ENCODE peak calls at places on chromosome 5, in nine cellular contexts. P is left lung, F is esophagus squamous epithelium, L is OCI-LY7, K is AG04450, V is fibroblast of lung, J is neural crest cell, W is MCF 10A, Q is A549. U is an unnamed sample.

GRCh38 chr5:37738057-37738691 is 101.7 kb downstream of the GDNF start:
- DNase-seq in P (no peak), F (no peak), L (no peak), K (peak), V (peak), J (no peak), W (peak), Q (no peak), U (peak)

GRCh38 chr5:168637793-168638192 is 58.6 kb upstream of the PANK3 start:
- DNase-seq in P (no peak), F (no peak), L (no peak), K (no peak), V (no peak), J (no peak), W (no peak), Q (no peak), U (no peak)

GRCh38 chr5:116864157-116864837 is 289.7 kb upstream of the SEMA6A start:
- DNase-seq in P (no peak), F (no peak), L (no peak), K (no peak), V (no peak), J (no peak), W (no peak), Q (no peak), U (no peak)

GRCh38 chr5:60370508-60370907 is 329.5 kb downstream of the DEPDC1B start:
- DNase-seq in P (no peak), F (no peak), L (no peak), K (no peak), V (no peak), J (no peak), W (no peak), Q (no peak), U (no peak)

GRCh38 chr5:100595152-100595811 is 60.1 kb downstream of the FAM174A start:
- DNase-seq in P (no peak), F (no peak), L (no peak), K (peak), V (peak), J (no peak), W (peak), Q (peak), U (peak)

GRCh38 chr5:149500922-149501582 is 50.2 kb downstream of the CSNK1A1 start:
- DNase-seq in P (no peak), F (no peak), L (no peak), K (peak), V (peak), J (no peak), W (no peak), Q (no peak), U (no peak)

GRCh38 chr5:1319436-1320343 is 24.8 kb upstream of the TERT start:
- DNase-seq in P (peak), F (no peak), L (no peak), K (no peak), V (no peak), J (no peak), W (no peak), Q (no peak), U (no peak)

GRCh38 chr5:52776116-52776515 is 11.6 kb upstream of the ITGA1 start:
- DNase-seq in P (no peak), F (no peak), L (no peak), K (no peak), V (no peak), J (no peak), W (no peak), Q (no peak), U (no peak)

GRCh38 chr5:104774372-104774771 is 1211.8 kb upstream of the NUDT12 start:
- DNase-seq in P (peak), F (no peak), L (no peak), K (no peak), V (no peak), J (no peak), W (no peak), Q (no peak), U (no peak)

GRCh38 chr5:65825388-65826328 is 100.7 kb upstream of the ERBIN start:
- DNase-seq in P (no peak), F (no peak), L (peak), K (no peak), V (no peak), J (no peak), W (no peak), Q (no peak), U (no peak)

GRCh38 chr5:94544031-94544650 is 74.3 kb downstream of the KIAA0825 start:
- DNase-seq in P (no peak), F (no peak), L (no peak), K (no peak), V (peak), J (no peak), W (no peak), Q (no peak), U (no peak)

GRCh38 chr5:179258922-179259730 is 86.1 kb downstream of the ADAMTS2 start:
- DNase-seq in P (peak), F (no peak), L (no peak), K (no peak), V (peak), J (no peak), W (peak), Q (no peak), U (no peak)

GRCh38 chr5:33330992-33331391 is 109.8 kb upstream of the TARS1 start:
- DNase-seq in P (no peak), F (no peak), L (no peak), K (no peak), V (no peak), J (no peak), W (no peak), Q (no peak), U (peak)

GRCh38 chr5:75337366-75338021 is 474 bp downstream of the HMGCR start:
- DNase-seq in P (peak), F (no peak), L (peak), K (no peak), V (peak), J (peak), W (peak), Q (no peak), U (no peak)

GRCh38 chr5:51890435-51891116 is 507.3 kb downstream of the ISL1 start:
- DNase-seq in P (no peak), F (no peak), L (no peak), K (no peak), V (no peak), J (no peak), W (no peak), Q (no peak), U (no peak)

GRCh38 chr5:75055727-75056144 is 3.4 kb upstream of the GCNT4 start:
- DNase-seq in P (no peak), F (no peak), L (no peak), K (no peak), V (no peak), J (no peak), W (no peak), Q (no peak), U (no peak)

GRCh38 chr5:67038817-67039603 is 157.6 kb downstream of the CD180 start:
- DNase-seq in P (no peak), F (no peak), L (no peak), K (peak), V (peak), J (no peak), W (peak), Q (no peak), U (no peak)

GRCh38 chr5:64653776-64654175 is 36.5 kb upstream of the SHISAL2B start:
- DNase-seq in P (no peak), F (no peak), L (no peak), K (no peak), V (no peak), J (no peak), W (no peak), Q (no peak), U (no peak)

GRCh38 chr5:139985733-139986132 is 57.4 kb downstream of the NRG2 start:
- DNase-seq in P (no peak), F (no peak), L (no peak), K (peak), V (no peak), J (no peak), W (peak), Q (peak), U (peak)

GRCh38 chr5:59173568-59173967 is 590.7 kb downstream of the RAB3C start:
- DNase-seq in P (no peak), F (no peak), L (no peak), K (no peak), V (peak), J (no peak), W (no peak), Q (no peak), U (no peak)

GRCh38 chr5:170885281-170885680 is 23.5 kb downstream of the RANBP17 start:
- DNase-seq in P (no peak), F (no peak), L (no peak), K (no peak), V (peak), J (no peak), W (no peak), Q (no peak), U (no peak)

GRCh38 chr5:25415970-25416369 is 771.2 kb upstream of the CDH10 start:
- DNase-seq in P (no peak), F (no peak), L (no peak), K (no peak), V (no peak), J (no peak), W (no peak), Q (no peak), U (no peak)

GRCh38 chr5:77180167-77181081 is 30.1 kb upstream of the PDE8B start:
- DNase-seq in P (peak), F (no peak), L (no peak), K (no peak), V (no peak), J (peak), W (no peak), Q (no peak), U (no peak)

GRCh38 chr5:34684281-34684979 is 28.3 kb downstream of the RAI14 start:
- DNase-seq in P (no peak), F (no peak), L (no peak), K (no peak), V (peak), J (peak), W (peak), Q (peak), U (peak)

GRCh38 chr5:153974131-153974812 is 64.4 kb downstream of the FAM114A2 start:
- DNase-seq in P (no peak), F (no peak), L (peak), K (peak), V (peak), J (peak), W (peak), Q (peak), U (no peak)

GRCh38 chr5:177130211-177131018 is 3.2 kb upstream of the NSD1 start:
- DNase-seq in P (peak), F (no peak), L (no peak), K (no peak), V (no peak), J (no peak), W (no peak), Q (no peak), U (no peak)

GRCh38 chr5:54229041-54229780 is 81.2 kb downstream of the ARL15 start:
- DNase-seq in P (peak), F (no peak), L (peak), K (peak), V (peak), J (peak), W (peak), Q (peak), U (peak)

GRCh38 chr5:149887622-149888183 is 56.9 kb downstream of the PDE6A start:
- DNase-seq in P (no peak), F (no peak), L (no peak), K (peak), V (peak), J (no peak), W (no peak), Q (no peak), U (peak)

GRCh38 chr5:111680737-111681413 is 76.1 kb downstream of the NREP start:
- DNase-seq in P (no peak), F (no peak), L (no peak), K (peak), V (peak), J (no peak), W (peak), Q (peak), U (peak)

GRCh38 chr5:102715405-102715804 is 39.7 kb upstream of the PAM start:
- DNase-seq in P (no peak), F (no peak), L (no peak), K (peak), V (peak), J (no peak), W (peak), Q (no peak), U (peak)

GRCh38 chr5:87121315-87122170 is 146.1 kb upstream of the RASA1 start:
- DNase-seq in P (no peak), F (no peak), L (peak), K (peak), V (peak), J (no peak), W (peak), Q (peak), U (peak)

GRCh38 chr5:143011621-143012020 is 241.4 kb downstream of the ARHGAP26 start:
- DNase-seq in P (no peak), F (no peak), L (no peak), K (no peak), V (peak), J (no peak), W (no peak), Q (no peak), U (no peak)

GRCh38 chr5:69504036-69504435 is 11.4 kb downstream of the OCLN start:
- DNase-seq in P (no peak), F (no peak), L (no peak), K (no peak), V (no peak), J (no peak), W (no peak), Q (no peak), U (no peak)

GRCh38 chr5:34660444-34660843 is 4.3 kb downstream of the RAI14 start:
- DNase-seq in P (no peak), F (no peak), L (no peak), K (peak), V (peak), J (no peak), W (no peak), Q (no peak), U (peak)

GRCh38 chr5:154243736-154244135 is 53.2 kb downstream of the GALNT10 start:
- DNase-seq in P (no peak), F (no peak), L (no peak), K (no peak), V (peak), J (no peak), W (no peak), Q (no peak), U (peak)

GRCh38 chr5:79002374-79002773 is 17.3 kb upstream of the ARSB start:
- DNase-seq in P (no peak), F (no peak), L (no peak), K (no peak), V (no peak), J (no peak), W (no peak), Q (no peak), U (no peak)

GRCh38 chr5:55853818-55854217 is 2.7 kb downstream of the IL31RA start:
- DNase-seq in P (no peak), F (no peak), L (no peak), K (no peak), V (peak), J (no peak), W (peak), Q (no peak), U (no peak)
- TF ChIP-seq CTCF in P (no peak), F (no peak), L (no peak), K (no peak), V (no peak), J (no peak), W (no peak), Q (no peak), U (no peak)

GRCh38 chr5:89276566-89277305 is 393.8 kb upstream of the MEF2C start:
- DNase-seq in P (no peak), F (no peak), L (no peak), K (no peak), V (peak), J (no peak), W (no peak), Q (no peak), U (no peak)
- TF ChIP-seq CTCF in P (no peak), F (no peak), L (no peak), K (no peak), V (no peak), J (no peak), W (no peak), Q (no peak), U (no peak)

DNA sequence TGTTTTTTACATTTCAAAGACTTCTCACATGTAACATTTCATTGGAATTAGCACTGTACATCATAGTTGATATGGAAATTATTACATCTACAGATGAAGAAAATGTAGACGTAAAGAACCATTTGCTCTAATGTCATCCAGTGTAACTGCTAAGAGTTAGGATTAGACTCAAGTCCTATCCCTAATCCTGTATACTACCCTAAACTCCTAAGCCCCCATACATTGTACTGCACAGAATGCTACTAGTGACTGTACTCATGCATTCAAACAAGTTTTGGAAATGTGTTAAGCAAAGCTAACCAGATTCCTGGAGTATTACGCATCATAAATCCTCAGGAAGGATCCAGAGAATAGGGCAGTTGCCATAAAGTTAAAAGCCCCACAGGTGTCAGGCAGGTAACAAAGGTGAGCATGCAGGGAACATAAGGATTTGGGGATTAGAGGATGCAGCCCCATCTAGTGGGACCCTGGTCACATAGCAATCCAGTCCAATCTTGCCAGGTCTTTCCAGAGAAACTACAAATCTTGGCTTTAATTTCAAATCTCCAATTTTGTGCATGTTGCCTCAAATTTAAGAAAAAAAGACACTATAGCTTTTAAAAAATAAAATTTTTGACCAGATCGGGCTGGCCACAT is 32.0 kb downstream of the HAVCR1 start:
- DNase-seq in P (no peak), F (no peak), L (peak), K (no peak), V (no peak), J (no peak), W (peak), Q (peak), U (no peak)
- TF ChIP-seq CTCF in P (no peak), F (no peak), L (peak), K (peak), V (no peak), J (peak), W (peak), Q (peak), U (peak)

GRCh38 chr5:68196876-68197275 is 18.7 kb upstream of the PIK3R1 start:
- DNase-seq in P (no peak), F (peak), L (peak), K (no peak), V (no peak), J (no peak), W (no peak), Q (no peak), U (no peak)
- TF ChIP-seq CTCF in P (no peak), F (no peak), L (no peak), K (no peak), V (no peak), J (no peak), W (no peak), Q (no peak), U (no peak)

GRCh38 chr5:161544350-161544765 is 2.2 kb downstream of the GABRB2 start:
- DNase-seq in P (peak), F (no peak), L (peak), K (no peak), V (peak), J (peak), W (peak), Q (peak), U (peak)
- TF ChIP-seq CTCF in P (peak), F (peak), L (peak), K (peak), V (peak), J (peak), W (peak), Q (peak), U (peak)

GRCh38 chr5:141513627-141514329 is 24.9 kb downstream of the PCDHGC5 start:
- DNase-seq in P (peak), F (no peak), L (peak), K (no peak), V (peak), J (peak), W (peak), Q (no peak), U (peak)

GRCh38 chr5:141511771-141512325 is 23.0 kb downstream of the PCDHGC5 start:
- DNase-seq in P (no peak), F (no peak), L (peak), K (no peak), V (no peak), J (no peak), W (no peak), Q (no peak), U (no peak)

GRCh38 chr5:141513021-141513626 is 24.2 kb downstream of the PCDHGC5 start:
- DNase-seq in P (peak), F (no peak), L (peak), K (no peak), V (peak), J (peak), W (no peak), Q (no peak), U (no peak)

GRCh38 chr5:141510850-141511718 is 22.2 kb downstream of the PCDHGC5 start:
- DNase-seq in P (no peak), F (no peak), L (peak), K (no peak), V (no peak), J (no peak), W (no peak), Q (no peak), U (no peak)

DNA sequence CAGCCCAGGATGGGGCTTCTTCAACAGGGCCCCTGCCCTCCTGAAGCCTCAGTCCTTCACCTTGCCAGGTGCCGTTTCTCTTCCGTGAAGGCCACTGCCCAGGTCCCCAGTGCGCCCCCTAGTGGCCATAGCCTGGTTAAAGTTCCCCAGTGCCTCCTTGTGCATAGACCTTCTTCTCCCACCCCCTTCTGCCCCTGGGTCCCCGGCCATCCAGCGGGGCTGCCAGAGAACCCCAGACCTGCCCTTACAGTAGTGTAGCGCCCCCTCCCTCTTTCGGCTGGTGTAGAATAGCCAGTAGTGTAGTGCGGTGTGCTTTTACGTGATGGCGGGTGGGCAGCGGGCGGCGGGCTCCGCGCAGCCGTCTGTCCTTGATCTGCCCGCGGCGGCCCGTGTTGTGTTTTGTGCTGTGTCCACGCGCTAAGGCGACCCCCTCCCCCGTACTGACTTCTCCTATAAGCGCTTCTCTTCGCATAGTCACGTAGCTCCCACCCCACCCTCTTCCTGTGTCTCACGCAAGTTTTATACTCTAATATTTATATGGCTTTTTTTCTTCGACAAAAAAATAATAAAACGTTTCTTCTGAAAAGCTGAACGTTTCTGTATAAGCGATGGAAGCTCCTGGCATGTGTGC is 23.6 kb downstream of the PCDHGC5 start:
- DNase-seq in P (peak), F (no peak), L (peak), K (no peak), V (peak), J (peak), W (peak), Q (peak), U (no peak)
- TF ChIP-seq CTCF in P (peak), F (peak), L (peak), K (peak), V (peak), J (peak), W (peak), Q (peak), U (peak)

GRCh38 chr5:133365326-133365725 is 247.0 kb downstream of the FSTL4 start:
- DNase-seq in P (no peak), F (no peak), L (no peak), K (no peak), V (no peak), J (peak), W (no peak), Q (no peak), U (no peak)
- TF ChIP-seq CTCF in P (no peak), F (no peak), L (peak), K (no peak), V (no peak), J (peak), W (peak), Q (peak), U (peak)

U was measured in retinal pigment epithelial cell.